ENCODE peak calls at places on chromosomes 12 and 14, in four cellular contexts. One of them, this sample, is unnamed. For H4K20me1, the result is how much of the 10 kb centered on the place peaks cover.

GRCh38 chr14:56342419-56342901 is 224.2 kb downstream of the PELI2 start:
- DNase-seq in IMR-90: peak
- DNase-seq in PC-9: no peak
- DNase-seq in MM.1S: no peak
- DNase-seq in this sample: no peak

GRCh38 chr12:68675098-68675842 is 11.5 kb upstream of the NUP107 start:
- DNase-seq in IMR-90: no peak
- DNase-seq in PC-9: no peak
- DNase-seq in MM.1S: no peak
- DNase-seq in this sample: no peak

GRCh38 chr14:105458571-105458970 is 16.1 kb upstream of the CRIP2 start:
- DNase-seq in IMR-90: no peak
- DNase-seq in PC-9: no peak
- DNase-seq in MM.1S: no peak
- DNase-seq in this sample: no peak

GRCh38 chr12:71356569-71356968 is 83.0 kb upstream of the LGR5 start:
- DNase-seq in IMR-90: no peak
- DNase-seq in PC-9: no peak
- DNase-seq in MM.1S: no peak
- DNase-seq in this sample: peak

GRCh38 chr12:76552343-76552938 is 7.1 kb downstream of the OSBPL8 start:
- DNase-seq in IMR-90: no peak
- DNase-seq in PC-9: no peak
- DNase-seq in MM.1S: no peak
- DNase-seq in this sample: no peak

GRCh38 chr12:8698830-8699330 is 1.1 kb downstream of the RIMKLB start:
- DNase-seq in IMR-90: peak
- DNase-seq in PC-9: no peak
- DNase-seq in MM.1S: no peak
- DNase-seq in this sample: no peak

GRCh38 chr14:23643533-23644194 is 7.5 kb downstream of the DHRS2 start:
- DNase-seq in IMR-90: no peak
- DNase-seq in PC-9: no peak
- DNase-seq in MM.1S: no peak
- DNase-seq in this sample: no peak

GRCh38 chr12:117044790-117045174 is 54.4 kb downstream of the TESC start:
- DNase-seq in IMR-90: no peak
- DNase-seq in PC-9: no peak
- DNase-seq in MM.1S: no peak
- DNase-seq in this sample: no peak

GRCh38 chr14:31949709-31950108 is 127.4 kb upstream of the ARHGAP5 start:
- DNase-seq in IMR-90: peak
- DNase-seq in PC-9: peak
- DNase-seq in MM.1S: no peak
- DNase-seq in this sample: peak

GRCh38 chr12:48307269-48307668 is 43.5 kb downstream of the ZNF641 start:
- DNase-seq in IMR-90: no peak
- DNase-seq in PC-9: no peak
- DNase-seq in MM.1S: no peak
- DNase-seq in this sample: no peak

GRCh38 chr14:55133416-55133815 is 4.4 kb downstream of the LGALS3 start:
- DNase-seq in IMR-90: peak
- DNase-seq in PC-9: no peak
- DNase-seq in MM.1S: no peak
- DNase-seq in this sample: peak

GRCh38 chr12:41053046-41053445 is 135.1 kb upstream of the PDZRN4 start:
- DNase-seq in IMR-90: peak
- DNase-seq in PC-9: no peak
- DNase-seq in MM.1S: no peak
- DNase-seq in this sample: no peak

GRCh38 chr12:93825501-93825888 is 148.3 kb downstream of the CRADD start:
- DNase-seq in IMR-90: no peak
- DNase-seq in PC-9: no peak
- DNase-seq in MM.1S: no peak
- DNase-seq in this sample: no peak

GRCh38 chr12:121825041-121825523 is 21.3 kb downstream of the SETD1B start:
- DNase-seq in IMR-90: no peak
- DNase-seq in PC-9: no peak
- DNase-seq in MM.1S: no peak
- DNase-seq in this sample: no peak

GRCh38 chr14:77100961-77101360 is 2.9 kb downstream of the CIPC start:
- DNase-seq in IMR-90: peak
- DNase-seq in PC-9: no peak
- DNase-seq in MM.1S: no peak
- DNase-seq in this sample: no peak

GRCh38 chr14:77610553-77610952 is 5.9 kb downstream of the SPTLC2 start:
- DNase-seq in IMR-90: no peak
- DNase-seq in PC-9: no peak
- DNase-seq in MM.1S: no peak
- DNase-seq in this sample: no peak

GRCh38 chr12:95458761-95459160 is 15.2 kb upstream of the METAP2 start:
- DNase-seq in IMR-90: no peak
- DNase-seq in PC-9: no peak
- DNase-seq in MM.1S: no peak
- DNase-seq in this sample: no peak

GRCh38 chr12:62909340-62909739 is 25.6 kb downstream of the PPM1H start:
- DNase-seq in IMR-90: no peak
- DNase-seq in PC-9: no peak
- DNase-seq in MM.1S: no peak
- DNase-seq in this sample: no peak

GRCh38 chr14:102437997-102438922 is 71.3 kb downstream of the ANKRD9 start:
- DNase-seq in IMR-90: peak
- DNase-seq in PC-9: peak
- DNase-seq in MM.1S: peak
- DNase-seq in this sample: peak

GRCh38 chr12:106245767-106246166 is 2.1 kb downstream of the CKAP4 start:
- DNase-seq in IMR-90: peak
- DNase-seq in PC-9: peak
- DNase-seq in MM.1S: no peak
- DNase-seq in this sample: no peak
- H4K20me1 ChIP-seq in IMR-90: half or more
- H4K20me1 ChIP-seq in PC-9: under half
- H4K20me1 ChIP-seq in MM.1S: under half
- H4K20me1 ChIP-seq in this sample: under half

GRCh38 chr14:100144996-100145646 is 14.3 kb downstream of the DEGS2 start:
- DNase-seq in IMR-90: no peak
- DNase-seq in PC-9: no peak
- DNase-seq in MM.1S: no peak
- DNase-seq in this sample: no peak

GRCh38 chr14:100147181-100147631 is 12.2 kb downstream of the DEGS2 start:
- DNase-seq in IMR-90: no peak
- DNase-seq in PC-9: no peak
- DNase-seq in MM.1S: no peak
- DNase-seq in this sample: no peak

GRCh38 chr14:100145682-100146464 is 13.6 kb downstream of the DEGS2 start:
- DNase-seq in IMR-90: no peak
- DNase-seq in PC-9: no peak
- DNase-seq in MM.1S: no peak
- DNase-seq in this sample: no peak

GRCh38 chr14:100147691-100148464 is 11.6 kb downstream of the DEGS2 start:
- DNase-seq in IMR-90: no peak
- DNase-seq in PC-9: no peak
- DNase-seq in MM.1S: no peak
- DNase-seq in this sample: no peak

GRCh38 chr14:100146548-100147091 is 12.8 kb downstream of the DEGS2 start:
- DNase-seq in IMR-90: no peak
- DNase-seq in PC-9: no peak
- DNase-seq in MM.1S: no peak
- DNase-seq in this sample: no peak
- H3K4me2 ChIP-seq in IMR-90: no peak
- H3K4me2 ChIP-seq in PC-9: no peak
- H3K4me2 ChIP-seq in MM.1S: no peak
- H3K4me2 ChIP-seq in this sample: no peak

GRCh38 chr14:33515899-33516298 is 435.0 kb downstream of the EGLN3 start:
- DNase-seq in IMR-90: no peak
- DNase-seq in PC-9: no peak
- DNase-seq in MM.1S: no peak
- DNase-seq in this sample: no peak

GRCh38 chr14:33512201-33512600 is 438.7 kb downstream of the EGLN3 start:
- DNase-seq in IMR-90: no peak
- DNase-seq in PC-9: no peak
- DNase-seq in MM.1S: no peak
- DNase-seq in this sample: peak

GRCh38 chr14:33516898-33517436 is 433.9 kb downstream of the EGLN3 start:
- DNase-seq in IMR-90: no peak
- DNase-seq in PC-9: no peak
- DNase-seq in MM.1S: no peak
- DNase-seq in this sample: no peak

GRCh38 chr14:33510991-33511390 is 439.9 kb downstream of the EGLN3 start:
- DNase-seq in IMR-90: no peak
- DNase-seq in PC-9: no peak
- DNase-seq in MM.1S: no peak
- DNase-seq in this sample: no peak

DNA sequence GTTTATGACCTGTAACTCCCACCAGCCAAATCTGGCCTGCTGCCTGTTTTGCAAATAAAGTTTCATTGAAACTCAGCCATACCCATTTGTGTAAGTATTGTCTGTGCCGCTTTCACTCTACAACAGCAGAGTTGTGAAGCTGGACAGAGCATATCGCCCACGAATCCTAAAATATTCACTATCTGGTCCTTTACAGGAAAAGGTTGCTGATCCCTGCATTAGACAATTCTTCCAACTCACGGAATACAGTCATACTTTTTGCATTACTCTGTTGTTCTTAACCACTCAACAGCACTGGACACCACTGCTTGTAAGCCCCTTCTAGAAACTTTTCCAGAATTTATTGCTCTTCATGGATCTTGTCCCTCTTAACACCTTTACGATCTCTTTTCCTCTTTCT is 435.4 kb downstream of the EGLN3 start:
- DNase-seq in IMR-90: no peak
- DNase-seq in PC-9: no peak
- DNase-seq in MM.1S: no peak
- DNase-seq in this sample: no peak
- H4K20me1 ChIP-seq in IMR-90: under half
- H4K20me1 ChIP-seq in PC-9: under half
- H4K20me1 ChIP-seq in MM.1S: under half
- H4K20me1 ChIP-seq in this sample: under half

DNA sequence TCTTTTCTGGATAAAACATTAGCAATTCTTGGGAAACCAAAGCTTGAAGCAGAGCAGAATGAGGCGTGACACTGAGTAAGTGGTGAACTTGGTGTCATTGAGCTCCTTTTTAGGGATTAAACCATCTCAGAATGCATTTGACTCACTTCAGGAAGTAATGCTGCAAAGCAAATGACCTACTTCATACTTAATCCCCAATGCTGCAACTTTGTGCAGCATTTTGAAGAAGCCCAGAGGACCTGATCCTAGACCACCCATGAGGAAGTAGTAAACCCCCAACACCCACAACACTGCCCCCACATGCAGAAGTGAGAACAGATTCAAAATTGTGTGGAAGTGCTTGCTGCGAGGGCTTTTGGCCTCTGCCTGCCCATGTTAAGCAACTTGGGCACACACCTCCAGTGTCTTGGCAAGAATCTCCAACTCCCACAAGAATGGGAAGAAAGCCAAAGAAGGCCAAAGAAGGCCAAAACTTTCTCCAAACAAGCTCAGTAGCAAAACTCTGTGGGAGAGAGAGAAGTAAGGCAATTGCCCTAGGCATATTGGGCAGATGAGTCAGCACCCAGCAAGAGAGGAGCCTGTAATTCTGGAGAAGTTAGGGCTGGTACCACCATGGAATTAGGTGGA is 69.2 kb upstream of the ETV6 start:
- DNase-seq in IMR-90: peak
- DNase-seq in PC-9: peak
- DNase-seq in MM.1S: no peak
- DNase-seq in this sample: peak
- H3K4me2 ChIP-seq in IMR-90: peak
- H3K4me2 ChIP-seq in PC-9: peak
- H3K4me2 ChIP-seq in MM.1S: no peak
- H3K4me2 ChIP-seq in this sample: peak

GRCh38 chr12:6928703-6929407 is 1.1 kb downstream of the ATN1 start:
- DNase-seq in IMR-90: no peak
- DNase-seq in PC-9: no peak
- DNase-seq in MM.1S: no peak
- DNase-seq in this sample: no peak

GRCh38 chr12:6932766-6933165 is 5.0 kb downstream of the ATN1 start:
- DNase-seq in IMR-90: no peak
- DNase-seq in PC-9: no peak
- DNase-seq in MM.1S: no peak
- DNase-seq in this sample: no peak

GRCh38 chr12:6927999-6928702 is 392 bp downstream of the ATN1 start:
- DNase-seq in IMR-90: no peak
- DNase-seq in PC-9: no peak
- DNase-seq in MM.1S: no peak
- DNase-seq in this sample: no peak

GRCh38 chr12:6927379-6927991 is at the start of gene ATN1:
- DNase-seq in IMR-90: peak
- DNase-seq in PC-9: peak
- DNase-seq in MM.1S: no peak
- DNase-seq in this sample: peak

DNA sequence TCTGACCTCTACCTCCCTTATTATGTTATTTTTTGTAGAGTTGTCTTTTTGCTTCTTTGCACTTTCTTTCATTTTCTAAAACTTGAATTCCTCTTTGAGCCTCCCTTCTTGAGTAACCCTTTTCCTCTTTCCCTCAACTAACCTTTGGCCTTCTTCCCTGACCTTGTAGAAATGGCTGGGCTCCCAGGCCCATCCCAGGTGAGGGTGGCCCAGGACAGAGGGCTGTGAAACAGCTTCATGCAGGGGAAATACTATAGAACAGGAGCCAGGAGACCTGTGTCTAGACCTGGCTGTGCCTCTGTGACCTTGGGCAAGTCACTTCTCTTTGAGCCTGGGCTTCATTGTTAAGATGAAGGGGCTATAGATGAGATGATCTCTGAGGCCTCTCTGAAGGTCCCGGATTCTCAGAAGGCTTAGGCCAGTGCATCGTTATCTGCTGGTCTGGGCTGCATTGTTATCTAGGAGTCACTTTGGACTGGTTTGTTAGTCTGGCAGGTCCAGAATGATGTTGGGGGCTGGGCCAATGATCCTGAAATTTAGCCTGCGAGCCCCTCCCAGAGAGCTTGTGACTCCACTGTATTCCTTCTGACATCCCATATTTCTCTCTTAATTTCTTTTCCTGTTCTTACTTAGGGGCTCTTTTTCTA is 2.2 kb downstream of the ATN1 start:
- DNase-seq in IMR-90: no peak
- DNase-seq in PC-9: no peak
- DNase-seq in MM.1S: no peak
- DNase-seq in this sample: no peak
- H4K20me1 ChIP-seq in IMR-90: half or more
- H4K20me1 ChIP-seq in PC-9: under half
- H4K20me1 ChIP-seq in MM.1S: under half
- H4K20me1 ChIP-seq in this sample: under half

DNA sequence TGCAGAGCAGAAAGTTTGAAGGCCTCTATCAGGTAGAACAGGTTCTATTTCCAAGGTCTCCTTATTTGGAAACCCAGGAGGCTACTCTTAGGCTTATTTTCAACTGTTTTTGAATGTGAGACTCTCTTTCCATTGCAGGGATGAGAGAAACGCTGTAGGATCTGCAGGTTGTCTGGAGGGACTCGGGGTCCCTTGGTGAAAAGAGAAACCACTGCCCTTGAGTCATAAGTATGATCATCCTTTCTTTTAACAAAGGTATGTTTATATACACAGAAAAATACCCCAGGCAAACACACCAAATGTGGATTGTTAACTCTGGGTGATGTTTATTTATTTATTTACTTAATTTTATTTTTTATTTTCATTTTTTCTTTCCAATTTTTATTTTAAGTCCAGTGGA is 57.8 kb upstream of the MAX start:
- DNase-seq in IMR-90: no peak
- DNase-seq in PC-9: no peak
- DNase-seq in MM.1S: no peak
- DNase-seq in this sample: no peak
- H3K4me2 ChIP-seq in IMR-90: no peak
- H3K4me2 ChIP-seq in PC-9: no peak
- H3K4me2 ChIP-seq in MM.1S: no peak
- H3K4me2 ChIP-seq in this sample: no peak